ENCODE peak calls at places on chromosomes 2 and 18, in four cellular contexts. W is CD14-positive monocyte; C is activated gamma-delta T cell treated with anti-CD3 and anti-CD28 coated beads, Interleukin-2, amount 50 U/mL, for 16 hours; G is AG08395. P is an unnamed sample.

GRCh38 chr2:223315813-223316212 is 263.8 kb downstream of the KCNE4 start:
- DNase-seq in G (peak; percentile 24), C (no peak), W (no peak), P (no peak)

GRCh38 chr2:241288489-241288888 is 27.0 kb downstream of the HDLBP start:
- DNase-seq in G (no peak), W (no peak), C (no peak), P (no peak)

GRCh38 chr18:10291568-10291981 is 162.9 kb upstream of the APCDD1 start:
- DNase-seq in C (no peak), W (no peak), G (peak; percentile 55), P (no peak)

GRCh38 chr2:26270363-26270762 is 25.6 kb downstream of the HADHB start:
- DNase-seq in W (no peak), C (no peak), G (no peak), P (no peak)

GRCh38 chr18:77079088-77079487 is 53.5 kb downstream of the MBP start:
- DNase-seq in G (no peak), C (no peak), W (no peak), P (no peak)

GRCh38 chr2:119231975-119232665 is 8.5 kb downstream of the STEAP3 start:
- DNase-seq in W (no peak), C (no peak), G (peak; percentile 56), P (no peak)

GRCh38 chr2:41068740-41069139 is 616.9 kb upstream of the SLC8A1 start:
- DNase-seq in W (no peak), G (no peak), C (no peak), P (no peak)

GRCh38 chr2:170248574-170249393 is 70.8 kb downstream of the MYO3B start:
- DNase-seq in G (no peak), W (no peak), C (no peak), P (no peak)

GRCh38 chr2:137865954-137866540 is 98.2 kb upstream of the HNMT start:
- DNase-seq in W (no peak), G (peak; percentile 37), C (peak; percentile 10), P (peak; percentile 53)

GRCh38 chr2:130967020-130967495 is 126.2 kb downstream of the FAM168B start:
- DNase-seq in W (no peak), C (no peak), G (no peak), P (no peak)

GRCh38 chr2:46548521-46549144 is 69.3 kb downstream of the TMEM247 start:
- DNase-seq in G (no peak), W (no peak), C (no peak), P (no peak)

GRCh38 chr2:230974096-230974913 is 21.6 kb upstream of the SPATA3 start:
- DNase-seq in C (peak; percentile 84), G (peak; percentile 80), W (no peak), P (peak; percentile 58)

GRCh38 chr18:78799382-78800089 is 180.1 kb upstream of the SALL3 start:
- DNase-seq in W (no peak), C (no peak), G (no peak), P (no peak)

GRCh38 chr2:241603686-241604085 is 33.3 kb downstream of the THAP4 start:
- DNase-seq in G (no peak), C (no peak), W (no peak), P (no peak)

GRCh38 chr2:98502556-98503335 is 58.1 kb downstream of the INPP4A start:
- DNase-seq in W (no peak), G (peak; percentile 82), C (no peak), P (no peak)

GRCh38 chr2:101041413-101041812 is 39.3 kb downstream of the RPL31 start:
- DNase-seq in C (no peak), W (no peak), G (no peak), P (no peak)

GRCh38 chr2:206241767-206242166 is 32.7 kb upstream of the ZDBF2 start:
- DNase-seq in C (no peak), G (no peak), W (no peak), P (no peak)

GRCh38 chr2:219748673-219749570 is 121.5 kb downstream of the SLC4A3 start:
- DNase-seq in W (no peak), G (no peak), C (no peak), P (no peak)

GRCh38 chr2:30580394-30580793 is 133.3 kb downstream of the LCLAT1 start:
- DNase-seq in W (no peak), C (no peak), G (no peak), P (no peak)

P was measured in CD4-positive, CD25-positive, alpha-beta regulatory T cell.